ENCODE peak calls at places on chromosomes 1 and 21, in four cellular contexts. Z, G, O and E are unnamed samples. For H3K27me3 and H3K9me1, the result is how much of the 10 kb centered on the place peaks cover.

GRCh38 chr1:155938220-155938627 is 3.2 kb upstream of the RXFP4 start:
- DNase-seq in O (no peak), G (peak), Z (peak), E (peak)

GRCh38 chr1:24562625-24563024 is 6.7 kb downstream of the NCMAP start:
- DNase-seq in O (no peak), Z (no peak), G (no peak), E (no peak)

GRCh38 chr1:215426101-215426500 is 141.0 kb upstream of the KCTD3 start:
- DNase-seq in O (no peak), Z (no peak), G (no peak), E (no peak)

GRCh38 chr1:155003766-155004351 is 1.3 kb downstream of the ZBTB7B start:
- DNase-seq in O (no peak), G (peak), Z (peak), E (peak)

GRCh38 chr1:85975770-85976386 is 180.7 kb downstream of the COL24A1 start:
- DNase-seq in Z (no peak), O (no peak), G (no peak), E (no peak)

GRCh38 chr1:176208034-176208433 is 948 bp upstream of the COP1 start:
- DNase-seq in Z (no peak), O (no peak), G (no peak), E (no peak)

GRCh38 chr1:220787069-220787614 is 429 bp downstream of the MTARC1 start:
- DNase-seq in G (no peak), O (no peak), Z (no peak), E (no peak)

GRCh38 chr1:187999973-188000372 is 1171.2 kb downstream of the PLA2G4A start:
- DNase-seq in Z (no peak), O (no peak), G (peak), E (no peak)

GRCh38 chr1:211257831-211258225 is 1.3 kb upstream of the RCOR3 start:
- DNase-seq in G (peak), Z (no peak), O (no peak), E (no peak)

GRCh38 chr21:31559368-31560119 is 99.9 kb upstream of the SOD1 start:
- DNase-seq in O (peak), G (peak), Z (no peak), E (peak)

GRCh38 chr1:111480682-111481081 is 6.9 kb downstream of the C1orf162 start:
- DNase-seq in O (no peak), G (no peak), Z (no peak), E (no peak)

GRCh38 chr1:208117817-208118216 is 126.4 kb downstream of the PLXNA2 start:
- DNase-seq in Z (no peak), O (no peak), G (no peak), E (no peak)

GRCh38 chr1:58932820-58933598 is 149.2 kb upstream of the JUN start:
- DNase-seq in O (peak), G (peak), Z (no peak), E (no peak)

GRCh38 chr1:60425528-60425927 is 352.0 kb upstream of the C1orf87 start:
- DNase-seq in Z (peak), O (no peak), G (no peak), E (peak)

GRCh38 chr21:15986277-15986676 is 256.5 kb downstream of the USP25 start:
- DNase-seq in Z (no peak), O (no peak), G (no peak), E (peak)

GRCh38 chr1:154750681-154751665 is 119.1 kb downstream of the KCNN3 start:
- DNase-seq in G (no peak), O (no peak), Z (no peak), E (no peak)

GRCh38 chr1:156431366-156432108 is 62.5 kb downstream of the RHBG start:
- DNase-seq in O (no peak), G (no peak), Z (no peak), E (no peak)

GRCh38 chr21:14241322-14241721 is 25.4 kb downstream of the RBM11 start:
- DNase-seq in G (no peak), O (no peak), Z (no peak), E (no peak)

GRCh38 chr1:162536511-162536910 is 25.0 kb upstream of the UAP1 start:
- DNase-seq in G (peak), O (no peak), Z (no peak), E (no peak)

GRCh38 chr1:153617677-153618076 is 1.6 kb upstream of the S100A14 start:
- DNase-seq in Z (peak), G (no peak), O (no peak), E (peak)

GRCh38 chr1:62452951-62453350 is 16.1 kb downstream of the USP1 start:
- DNase-seq in Z (no peak), O (no peak), G (peak), E (no peak)

GRCh38 chr1:203039609-203040517 is 13.6 kb downstream of the PPFIA4 start:
- DNase-seq in G (no peak), O (peak), Z (no peak), E (no peak)

GRCh38 chr1:86137458-86137857 is 19.1 kb downstream of the COL24A1 start:
- DNase-seq in Z (no peak), G (peak), O (no peak), E (no peak)

GRCh38 chr1:58149266-58149812 is 397.2 kb downstream of the OMA1 start:
- DNase-seq in G (no peak), O (no peak), Z (no peak), E (no peak)

GRCh38 chr1:98677288-98677687 is 15.8 kb downstream of the SNX7 start:
- DNase-seq in G (peak), Z (no peak), O (peak), E (no peak)

GRCh38 chr1:167110586-167110985 is 16.7 kb downstream of the STYXL2 start:
- DNase-seq in O (no peak), Z (no peak), G (no peak), E (no peak)

GRCh38 chr1:203364013-203364730 is 13.2 kb upstream of the FMOD start:
- DNase-seq in Z (peak), O (no peak), G (no peak), E (no peak)

GRCh38 chr1:69055223-69055622 is 512.5 kb upstream of the LRRC7 start:
- DNase-seq in Z (no peak), G (peak), O (peak), E (no peak)

GRCh38 chr1:172393354-172393753 is 27.1 kb upstream of the C1orf105 start:
- DNase-seq in O (no peak), G (no peak), Z (no peak), E (no peak)

GRCh38 chr1:233005703-233006102 is 55.3 kb downstream of the NTPCR start:
- DNase-seq in G (peak), O (no peak), Z (peak), E (peak)

GRCh38 chr1:72000809-72001208 is 281.5 kb downstream of the NEGR1 start:
- DNase-seq in O (peak), G (peak), Z (no peak), E (peak)

GRCh38 chr1:2345297-2346075 is 45.9 kb downstream of the MORN1 start:
- DNase-seq in Z (peak), O (no peak), G (no peak), E (no peak)

GRCh38 chr1:84165566-84165965 is 21.5 kb downstream of the PRKACB start:
- DNase-seq in Z (no peak), G (no peak), O (no peak), E (no peak)

GRCh38 chr1:113686891-113687624 is 72.2 kb downstream of the PHTF1 start:
- DNase-seq in O (no peak), Z (no peak), G (peak), E (no peak)

GRCh38 chr1:193569096-193569495 is 382.7 kb upstream of the B3GALT2 start:
- DNase-seq in G (no peak), O (no peak), Z (no peak), E (peak)

GRCh38 chr1:234093741-234094140 is 189.3 kb downstream of the SLC35F3 start:
- DNase-seq in G (no peak), Z (no peak), O (no peak), E (no peak)

GRCh38 chr1:25832336-25833037 is 12.7 kb downstream of the MTFR1L start:
- DNase-seq in G (no peak), Z (no peak), O (no peak), E (no peak)

GRCh38 chr21:33799378-33800090 is 116.1 kb downstream of the ATP5PO start:
- DNase-seq in O (no peak), G (no peak), Z (no peak), E (no peak)

GRCh38 chr1:28313710-28314510 is 14.9 kb upstream of the MED18 start:
- DNase-seq in O (no peak), Z (peak), G (peak), E (no peak)

GRCh38 chr1:21576031-21576797 is 67.0 kb downstream of the ALPL start:
- DNase-seq in Z (no peak), G (no peak), O (no peak), E (no peak)

GRCh38 chr1:21577933-21578332 is 68.7 kb downstream of the ALPL start:
- DNase-seq in G (no peak), Z (no peak), O (no peak), E (no peak)

GRCh38 chr1:21575351-21575942 is 66.2 kb downstream of the ALPL start:
- DNase-seq in Z (no peak), O (no peak), G (no peak), E (no peak)

GRCh38 chr1:21576798-21577187 is 67.6 kb downstream of the ALPL start:
- DNase-seq in G (no peak), Z (no peak), O (no peak), E (no peak)

GRCh38 chr1:21577324-21577723 is 68.1 kb downstream of the ALPL start:
- DNase-seq in O (no peak), G (no peak), Z (no peak), E (no peak)
- H3K27me3 ChIP-seq in O (under half), G (under half), Z (under half), E (under half)

GRCh38 chr1:110123224-110123623 is 11.0 kb downstream of the UBL4B start:
- DNase-seq in O (no peak), G (peak), Z (no peak), E (no peak)

GRCh38 chr1:110120960-110121561 is 8.8 kb downstream of the UBL4B start:
- DNase-seq in Z (no peak), O (no peak), G (no peak), E (no peak)

GRCh38 chr1:110114784-110115183 is 2.5 kb downstream of the UBL4B start:
- DNase-seq in O (no peak), G (no peak), Z (no peak), E (no peak)

GRCh38 chr1:110119843-110120242 is 7.6 kb downstream of the UBL4B start:
- DNase-seq in Z (no peak), G (no peak), O (no peak), E (no peak)

DNA sequence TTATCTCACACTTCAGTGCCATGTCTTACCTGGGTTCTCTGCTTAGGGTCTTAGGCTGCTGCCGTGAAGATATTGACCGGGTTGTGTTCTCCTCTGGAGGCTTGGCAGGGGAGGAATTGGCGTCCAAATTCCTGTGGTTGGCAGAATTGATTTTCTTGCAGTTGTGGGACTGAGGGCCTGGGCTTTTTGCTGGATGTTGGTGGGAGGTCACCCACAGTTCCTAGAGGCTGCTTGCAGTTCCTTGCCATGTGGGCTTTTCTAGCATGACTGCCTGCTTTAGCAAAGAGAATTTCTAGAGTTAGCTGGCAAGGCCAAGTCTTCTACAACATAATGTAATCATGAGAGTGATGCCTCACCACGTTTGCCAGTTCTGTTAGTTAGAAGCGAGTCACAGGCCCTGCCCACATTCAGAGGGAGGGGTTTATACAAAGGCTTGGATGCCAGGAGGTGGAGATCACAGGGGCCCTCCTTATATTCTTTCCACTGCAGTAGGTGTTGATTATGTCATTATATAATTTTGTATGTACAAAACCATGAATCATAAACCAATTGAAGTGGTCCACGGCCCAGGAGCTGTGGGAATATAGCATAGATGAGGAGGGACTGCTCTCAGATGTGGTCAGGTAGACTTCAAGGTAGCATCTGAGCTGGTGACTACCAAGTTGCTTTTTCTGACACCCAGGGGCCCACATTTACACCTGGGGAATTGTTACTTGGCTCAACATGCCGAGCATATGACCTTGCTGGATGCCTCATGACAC is 6.6 kb downstream of the UBL4B start:
- DNase-seq in Z (no peak), O (no peak), G (peak), E (no peak)
- H3K9me1 ChIP-seq in Z (under half), O (under half), G (under half), E (under half)

GRCh38 chr1:3629561-3630160 is 4.8 kb downstream of the TPRG1L start:
- DNase-seq in O (no peak), Z (no peak), G (no peak), E (no peak)
- H3K9ac ChIP-seq in O (no peak), Z (no peak), G (no peak), E (no peak)

GRCh38 chr21:40841524-40842196 is 5.3 kb downstream of the DSCAM start:
- DNase-seq in G (no peak), Z (no peak), O (no peak), E (no peak)
- H3K27me3 ChIP-seq in G (under half), Z (under half), O (under half), E (under half)